ENCODE peak calls at places on chromosomes 1 and 21, in eight cellular contexts. Y is GM03348; X is ELR; Q is amniotic stem cell; R is astrocyte of the cerebellum; Z is activated T-cell treated with anti-CD3 and anti-CD28 coated beads, Interleukin-2, amount 50 U/mL, for 72 hours; U is endothelial cell of umbilical vein; N is islet precursor cell. E is an unnamed sample.

GRCh38 chr1:229111703-229112319 is 159.1 kb upstream of the RAB4A start:
- DNase-seq in Y (no peak), X (no peak), Q (no peak), R (no peak), Z (no peak), U (no peak), N (no peak), E (no peak)

GRCh38 chr1:185008746-185009360 is 34.5 kb upstream of the NIBAN1 start:
- DNase-seq in Y (no peak), X (no peak), Q (no peak), R (no peak), Z (no peak), U (no peak), N (no peak), E (no peak)

GRCh38 chr1:113654883-113655282 is 104.4 kb downstream of the PHTF1 start:
- DNase-seq in Y (no peak), X (no peak), Q (no peak), R (no peak), Z (no peak), U (no peak), N (no peak), E (no peak)

GRCh38 chr21:22342855-22343254 is 1344.6 kb downstream of the NCAM2 start:
- DNase-seq in Y (no peak), X (no peak), Q (no peak), R (peak), Z (no peak), U (no peak), N (no peak), E (no peak)

GRCh38 chr1:19065526-19066247 is 109.2 kb upstream of the IFFO2 start:
- DNase-seq in Y (no peak), X (no peak), Q (no peak), R (no peak), Z (no peak), U (no peak), N (no peak), E (no peak)

GRCh38 chr1:38671221-38671620 is 188.4 kb downstream of the RRAGC start:
- DNase-seq in Y (no peak), X (no peak), Q (no peak), R (no peak), Z (no peak), U (no peak), N (no peak), E (no peak)

GRCh38 chr1:40404670-40405462 is 31.3 kb downstream of the SMAP2 start:
- DNase-seq in Y (peak), X (peak), Q (no peak), R (peak), Z (no peak), U (peak), N (no peak), E (peak)

GRCh38 chr1:41920658-41921057 is 1.9 kb upstream of the HIVEP3 start:
- DNase-seq in Y (no peak), X (peak), Q (no peak), R (no peak), Z (no peak), U (no peak), N (no peak), E (peak)

GRCh38 chr1:184118051-184118450 is 66.5 kb downstream of the TSEN15 start:
- DNase-seq in Y (peak), X (peak), Q (peak), R (peak), Z (no peak), U (no peak), N (no peak), E (peak)

GRCh38 chr21:25563399-25564116 is 43.7 kb downstream of the MRPL39 start:
- DNase-seq in Y (no peak), X (peak), Q (no peak), R (no peak), Z (peak), U (peak), N (no peak), E (peak)

GRCh38 chr1:152495066-152495675 is 15.4 kb upstream of the LCE5A start:
- DNase-seq in Y (peak), X (peak), Q (no peak), R (no peak), Z (peak), U (peak), N (no peak), E (peak)

GRCh38 chr1:207393610-207394009 is 60.5 kb upstream of the CR2 start:
- DNase-seq in Y (peak), X (peak), Q (peak), R (peak), Z (no peak), U (peak), N (no peak), E (peak)

GRCh38 chr1:116433283-116434257 is 60.5 kb downstream of the ATP1A1 start:
- DNase-seq in Y (no peak), X (peak), Q (no peak), R (no peak), Z (no peak), U (no peak), N (peak), E (peak)

GRCh38 chr1:35222322-35223108 is 29.6 kb upstream of the SFPQ start:
- DNase-seq in Y (peak), X (peak), Q (peak), R (peak), Z (no peak), U (no peak), N (no peak), E (no peak)

GRCh38 chr1:210607361-210607760 is 278.7 kb downstream of the HHAT start:
- DNase-seq in Y (no peak), X (no peak), Q (no peak), R (no peak), Z (no peak), U (no peak), N (no peak), E (no peak)

GRCh38 chr1:212491454-212491853 is 58.7 kb downstream of the NENF start:
- DNase-seq in Y (no peak), X (no peak), Q (no peak), R (no peak), Z (no peak), U (no peak), N (peak), E (no peak)

GRCh38 chr1:189429610-189430009 is 1048.1 kb downstream of the BRINP3 start:
- DNase-seq in Y (no peak), X (peak), Q (no peak), R (no peak), Z (no peak), U (peak), N (peak), E (peak)

GRCh38 chr1:186950547-186950946 is 121.8 kb downstream of the PLA2G4A start:
- DNase-seq in Y (no peak), X (peak), Q (peak), R (no peak), Z (no peak), U (peak), N (no peak), E (peak)

GRCh38 chr1:14810631-14811325 is 212.3 kb downstream of the KAZN start:
- DNase-seq in Y (peak), X (no peak), Q (no peak), R (peak), Z (no peak), U (no peak), N (no peak), E (no peak)